ENCODE peak calls at places on chromosomes 12 and 14, in nine cellular contexts. I, Q, J, M, A, E, U, H and D are unnamed samples.

GRCh38 chr12:661720-662486 is 1.3 kb downstream of the NINJ2 start:
- DNase-seq in U (no peak), H (no peak), M (no peak), E (peak; percentile 53), J (no peak), Q (no peak), A (no peak), I (no peak), D (no peak)

GRCh38 chr14:68444449-68445168 is 348.3 kb downstream of the ZFP36L1 start:
- DNase-seq in H (no peak), M (no peak), Q (no peak), E (no peak), I (no peak), U (no peak), A (peak; percentile 69), J (no peak), D (no peak)

GRCh38 chr12:101945361-101946232 is 68.2 kb downstream of the DRAM1 start:
- DNase-seq in H (no peak), E (no peak), A (peak; percentile 28), U (no peak), Q (no peak), J (peak; percentile 34), M (peak; percentile 94), I (no peak), D (no peak)

GRCh38 chr12:101782544-101782855 is 43.2 kb upstream of the SYCP3 start:
- DNase-seq in I (no peak), U (no peak), Q (no peak), A (no peak), H (no peak), J (no peak), M (no peak), E (no peak), D (no peak)

GRCh38 chr14:95336192-95336760 is 16.6 kb upstream of the CLMN start:
- DNase-seq in Q (no peak), I (no peak), M (no peak), E (no peak), H (no peak), J (no peak), A (no peak), U (no peak), D (no peak)

GRCh38 chr14:54623279-54624004 is 56.5 kb downstream of the SAMD4A start:
- DNase-seq in A (no peak), M (no peak), U (no peak), J (no peak), E (no peak), H (no peak), Q (no peak), I (no peak), D (no peak)

GRCh38 chr14:89746654-89747053 is 207.9 kb downstream of the EFCAB11 start:
- DNase-seq in H (no peak), M (no peak), Q (no peak), A (no peak), J (no peak), E (no peak), U (no peak), I (no peak), D (no peak)

GRCh38 chr14:51304956-51305355 is 64.9 kb downstream of the TMX1 start:
- DNase-seq in A (no peak), J (no peak), H (no peak), U (no peak), E (no peak), Q (no peak), I (no peak), M (no peak), D (no peak)

GRCh38 chr14:50875359-50876090 is 3.7 kb downstream of the ABHD12B start:
- DNase-seq in J (no peak), I (peak; percentile 7), Q (no peak), U (peak; percentile 40), M (no peak), A (no peak), H (no peak), E (no peak), D (peak; percentile 90)

GRCh38 chr14:84065811-84066210 is 1464.1 kb upstream of the FLRT2 start:
- DNase-seq in M (no peak), Q (no peak), I (no peak), H (no peak), A (no peak), E (no peak), U (no peak), J (no peak), D (no peak)

GRCh38 chr12:12474471-12474928 is 88.2 kb downstream of the DUSP16 start:
- DNase-seq in J (no peak), M (no peak), E (no peak), A (no peak), U (no peak), I (no peak), H (no peak), Q (no peak), D (no peak)

GRCh38 chr14:98136420-98136819 is 1135.6 kb downstream of the BCL11B start:
- DNase-seq in H (no peak), M (no peak), I (no peak), A (no peak), E (no peak), Q (no peak), U (no peak), J (no peak), D (no peak)

GRCh38 chr14:90381011-90381790 is 15.6 kb upstream of the CALM1 start:
- DNase-seq in M (peak; percentile 65), Q (no peak), E (peak; percentile 63), A (peak; percentile 34), I (no peak), J (no peak), H (no peak), U (no peak), D (no peak)

GRCh38 chr12:130162267-130162666 is at the start of gene FZD10:
- DNase-seq in M (peak; percentile 70), E (no peak), A (no peak), I (no peak), U (no peak), Q (no peak), H (peak; percentile 25), J (no peak), D (no peak)

GRCh38 chr12:88418856-88419497 is 161.3 kb downstream of the KITLG start:
- DNase-seq in U (no peak), H (no peak), Q (no peak), A (no peak), E (no peak), I (no peak), M (no peak), J (no peak), D (no peak)

GRCh38 chr12:131385313-131386166 is 325.4 kb upstream of the SFSWAP start:
- DNase-seq in J (no peak), Q (no peak), A (no peak), E (no peak), M (no peak), I (no peak), H (no peak), U (no peak), D (no peak)

GRCh38 chr12:49674318-49674985 is 32.8 kb downstream of the FMNL3 start:
- DNase-seq in I (no peak), Q (no peak), E (no peak), M (no peak), U (no peak), J (no peak), H (no peak), A (no peak), D (no peak)

GRCh38 chr14:20436363-20436755 is 393 bp upstream of the KLHL33 start:
- DNase-seq in E (no peak), H (no peak), U (no peak), M (no peak), J (no peak), Q (no peak), I (no peak), A (no peak), D (no peak)

GRCh38 chr12:70994217-70994788 is 73.8 kb upstream of the PTPRR start:
- DNase-seq in H (no peak), E (no peak), A (no peak), I (no peak), M (no peak), Q (no peak), J (no peak), U (no peak), D (no peak)